ENCODE peak calls at places on chromosomes 1 and 21, in five cellular contexts. One of them, this sample, is unnamed.

GRCh38 chr1:154186852-154187501 is 4.9 kb downstream of the TPM3 start:
- DNase-seq in fibroblast of lung: no peak
- DNase-seq in lower leg skin: no peak
- DNase-seq in GM13976: no peak
- DNase-seq in AML-193: no peak
- DNase-seq in this sample: no peak

GRCh38 chr1:174217787-174218574 is 58.7 kb downstream of the RABGAP1L start:
- DNase-seq in fibroblast of lung: peak
- DNase-seq in lower leg skin: no peak
- DNase-seq in GM13976: no peak
- DNase-seq in AML-193: peak
- DNase-seq in this sample: peak

GRCh38 chr1:184843732-184844495 is 89.3 kb upstream of the EDEM3 start:
- DNase-seq in fibroblast of lung: no peak
- DNase-seq in lower leg skin: no peak
- DNase-seq in GM13976: peak
- DNase-seq in AML-193: no peak
- DNase-seq in this sample: no peak

GRCh38 chr1:63034256-63034655 is 250.3 kb downstream of the ATG4C start:
- DNase-seq in fibroblast of lung: no peak
- DNase-seq in lower leg skin: no peak
- DNase-seq in GM13976: no peak
- DNase-seq in AML-193: no peak
- DNase-seq in this sample: no peak

GRCh38 chr1:207499573-207499972 is 3.6 kb downstream of the CR1 start:
- DNase-seq in fibroblast of lung: peak
- DNase-seq in lower leg skin: peak
- DNase-seq in GM13976: peak
- DNase-seq in AML-193: peak
- DNase-seq in this sample: no peak

GRCh38 chr1:206477581-206478380 is 7.5 kb downstream of the IKBKE start:
- DNase-seq in fibroblast of lung: no peak
- DNase-seq in lower leg skin: no peak
- DNase-seq in GM13976: no peak
- DNase-seq in AML-193: no peak
- DNase-seq in this sample: no peak

GRCh38 chr1:36286802-36287201 is 19.4 kb upstream of the SH3D21 start:
- DNase-seq in fibroblast of lung: no peak
- DNase-seq in lower leg skin: no peak
- DNase-seq in GM13976: no peak
- DNase-seq in AML-193: no peak
- DNase-seq in this sample: no peak

GRCh38 chr1:30809514-30810263 is 52.1 kb upstream of the LAPTM5 start:
- DNase-seq in fibroblast of lung: peak
- DNase-seq in lower leg skin: no peak
- DNase-seq in GM13976: no peak
- DNase-seq in AML-193: no peak
- DNase-seq in this sample: no peak

GRCh38 chr1:46413596-46413985 is 19.5 kb downstream of the FAAH start:
- DNase-seq in fibroblast of lung: no peak
- DNase-seq in lower leg skin: no peak
- DNase-seq in GM13976: peak
- DNase-seq in AML-193: no peak
- DNase-seq in this sample: no peak

GRCh38 chr1:20483098-20483832 is 2.7 kb downstream of the CAMK2N1 start:
- DNase-seq in fibroblast of lung: no peak
- DNase-seq in lower leg skin: no peak
- DNase-seq in GM13976: no peak
- DNase-seq in AML-193: no peak
- DNase-seq in this sample: no peak

GRCh38 chr1:151164732-151165280 is 896 bp downstream of the LYSMD1 start:
- DNase-seq in fibroblast of lung: peak
- DNase-seq in lower leg skin: no peak
- DNase-seq in GM13976: no peak
- DNase-seq in AML-193: no peak
- DNase-seq in this sample: no peak

GRCh38 chr1:11772458-11772857 is 10.5 kb downstream of the C1orf167 start:
- DNase-seq in fibroblast of lung: no peak
- DNase-seq in lower leg skin: no peak
- DNase-seq in GM13976: no peak
- DNase-seq in AML-193: no peak
- DNase-seq in this sample: no peak

GRCh38 chr21:27582246-27582945 is 615.5 kb upstream of the ADAMTS5 start:
- DNase-seq in fibroblast of lung: no peak
- DNase-seq in lower leg skin: no peak
- DNase-seq in GM13976: no peak
- DNase-seq in AML-193: no peak
- DNase-seq in this sample: no peak

GRCh38 chr1:65020774-65021173 is 54.4 kb upstream of the JAK1 start:
- DNase-seq in fibroblast of lung: peak
- DNase-seq in lower leg skin: no peak
- DNase-seq in GM13976: no peak
- DNase-seq in AML-193: no peak
- DNase-seq in this sample: no peak

GRCh38 chr1:30695481-30695880 is 27.9 kb downstream of the MATN1 start:
- DNase-seq in fibroblast of lung: peak
- DNase-seq in lower leg skin: peak
- DNase-seq in GM13976: no peak
- DNase-seq in AML-193: no peak
- DNase-seq in this sample: no peak

GRCh38 chr1:41492341-41492848 is 7.9 kb upstream of the EDN2 start:
- DNase-seq in fibroblast of lung: no peak
- DNase-seq in lower leg skin: no peak
- DNase-seq in GM13976: peak
- DNase-seq in AML-193: no peak
- DNase-seq in this sample: no peak

GRCh38 chr1:173266845-173267244 is 59.7 kb upstream of the TNFSF4 start:
- DNase-seq in fibroblast of lung: no peak
- DNase-seq in lower leg skin: no peak
- DNase-seq in GM13976: no peak
- DNase-seq in AML-193: no peak
- DNase-seq in this sample: no peak